ENCODE peak calls at places on chromosomes 6 and 20, in seven cellular contexts. E, A, D, U, P, M and F are unnamed samples.

GRCh38 chr6:159074120-159074684 is 29.4 kb upstream of the TAGAP start:
- DNase-seq in E (no peak), A (peak; percentile 65), D (no peak), U (no peak), P (no peak), M (no peak), F (peak; percentile 53)

GRCh38 chr20:18705906-18706305 is 107.7 kb upstream of the SCP2D1 start:
- DNase-seq in E (no peak), A (peak; percentile 15), D (no peak), U (no peak), P (no peak), M (no peak), F (peak; percentile 17)

GRCh38 chr6:8829296-8829695 is 394.0 kb upstream of the SLC35B3 start:
- DNase-seq in E (no peak), A (no peak), D (no peak), U (no peak), P (no peak), M (no peak), F (no peak)

GRCh38 chr6:128311944-128312570 is 208.3 kb downstream of the PTPRK start:
- DNase-seq in E (no peak), A (no peak), D (no peak), U (no peak), P (no peak), M (no peak), F (no peak)

GRCh38 chr6:53461041-53461656 is 83.8 kb downstream of the GCLC start:
- DNase-seq in E (no peak), A (no peak), D (no peak), U (no peak), P (no peak), M (no peak), F (no peak)

GRCh38 chr20:41513829-41514228 is 104.3 kb downstream of the CHD6 start:
- DNase-seq in E (no peak), A (no peak), D (no peak), U (no peak), P (no peak), M (no peak), F (no peak)

GRCh38 chr6:15171026-15171425 is 74.8 kb upstream of the JARID2 start:
- DNase-seq in E (no peak), A (no peak), D (no peak), U (no peak), P (no peak), M (no peak), F (no peak)

GRCh38 chr6:44439270-44440045 is 52.0 kb downstream of the CDC5L start:
- DNase-seq in E (no peak), A (peak; percentile 51), D (no peak), U (no peak), P (no peak), M (no peak), F (peak; percentile 39)

GRCh38 chr6:128659878-128660622 is 139.7 kb upstream of the PTPRK start:
- DNase-seq in E (no peak), A (no peak), D (no peak), U (no peak), P (no peak), M (no peak), F (no peak)

GRCh38 chr6:389622-390021 is 1.9 kb upstream of the IRF4 start:
- DNase-seq in E (no peak), A (no peak), D (no peak), U (no peak), P (no peak), M (no peak), F (no peak)

GRCh38 chr6:21754891-21755290 is 161.3 kb downstream of the SOX4 start:
- DNase-seq in E (no peak), A (peak; percentile 93), D (no peak), U (no peak), P (no peak), M (no peak), F (no peak)

GRCh38 chr6:19836799-19837510 is at the start of gene ID4:
- DNase-seq in E (peak; percentile 74), A (peak; percentile 94), D (peak; percentile 94), U (no peak), P (peak; percentile 45), M (no peak), F (peak; percentile 99)

GRCh38 chr6:170434821-170435155 is 118.3 kb downstream of the PSMB1 start:
- DNase-seq in E (no peak), A (no peak), D (no peak), U (no peak), P (no peak), M (no peak), F (no peak)

GRCh38 chr20:15380770-15381169 is 1043.4 kb upstream of the FLRT3 start:
- DNase-seq in E (no peak), A (no peak), D (no peak), U (no peak), P (no peak), M (no peak), F (no peak)

GRCh38 chr20:20364747-20365558 is 3.0 kb upstream of the INSM1 start:
- DNase-seq in E (no peak), A (no peak), D (no peak), U (no peak), P (peak; percentile 49), M (no peak), F (no peak)

GRCh38 chr6:131825946-131826345 is 18.1 kb downstream of the ENPP1 start:
- DNase-seq in E (no peak), A (no peak), D (no peak), U (no peak), P (no peak), M (no peak), F (no peak)

GRCh38 chr6:1263039-1263849 is 48.7 kb upstream of the FOXQ1 start:
- DNase-seq in E (no peak), A (peak; percentile 51), D (no peak), U (no peak), P (no peak), M (no peak), F (peak; percentile 19)

GRCh38 chr6:159655409-159655988 is 37.5 kb downstream of the SOD2 start:
- DNase-seq in E (no peak), A (no peak), D (no peak), U (no peak), P (no peak), M (no peak), F (no peak)

GRCh38 chr6:94893327-94893726 is 684.0 kb upstream of the MANEA start:
- DNase-seq in E (no peak), A (no peak), D (no peak), U (no peak), P (no peak), M (no peak), F (no peak)

GRCh38 chr6:45650527-45651135 is 272.9 kb upstream of the SUPT3H start:
- DNase-seq in E (peak; percentile 80), A (peak; percentile 99), D (no peak), U (no peak), P (no peak), M (no peak), F (peak; percentile 74)

GRCh38 chr20:4773736-4774135 is 52.0 kb downstream of the PRND start:
- DNase-seq in E (no peak), A (peak; percentile 27), D (no peak), U (no peak), P (no peak), M (no peak), F (no peak)

GRCh38 chr6:130494745-130495144 is 128.9 kb downstream of the TMEM200A start:
- DNase-seq in E (no peak), A (no peak), D (no peak), U (no peak), P (no peak), M (no peak), F (no peak)

GRCh38 chr20:43138061-43138860 is 51.4 kb downstream of the PTPRT start:
- DNase-seq in E (no peak), A (no peak), D (peak; percentile 14), U (no peak), P (no peak), M (no peak), F (no peak)

GRCh38 chr6:139509167-139509566 is 134.7 kb upstream of the CITED2 start:
- DNase-seq in E (no peak), A (no peak), D (no peak), U (no peak), P (no peak), M (no peak), F (no peak)